ENCODE peak calls at places on chromosomes 3 and 15, in nine cellular contexts. J, G, F, B, X, I, Z, O and V are unnamed samples.

GRCh38 chr15:41337631-41338522 is 5.2 kb downstream of the NUSAP1 start:
- DNase-seq in F (no peak), X (no peak), J (no peak), G (no peak), I (no peak), O (no peak), B (no peak), Z (peak; percentile 21), V (no peak)

GRCh38 chr3:59777559-59778178 is 727.8 kb upstream of the CFAP20DC start:
- DNase-seq in J (no peak), G (no peak), X (no peak), F (no peak), Z (no peak), I (no peak), O (no peak), B (no peak), V (no peak)

GRCh38 chr3:74624301-74624700 is 9.8 kb upstream of the CNTN3 start:
- DNase-seq in F (no peak), J (peak; percentile 62), Z (peak; percentile 76), G (no peak), I (no peak), X (peak; percentile 78), O (no peak), B (no peak), V (no peak)

GRCh38 chr15:75200765-75201608 is 695 bp upstream of the C15orf39 start:
- DNase-seq in J (no peak), Z (no peak), O (no peak), F (no peak), B (peak; percentile 44), G (peak; percentile 83), I (peak; percentile 26), X (no peak), V (no peak)

GRCh38 chr3:71315431-71315830 is 268.1 kb downstream of the FOXP1 start:
- DNase-seq in Z (no peak), O (no peak), F (no peak), I (no peak), G (no peak), B (no peak), J (no peak), X (no peak), V (no peak)

GRCh38 chr15:42919308-42919707 is 1.3 kb downstream of the TTBK2 start:
- DNase-seq in G (no peak), I (no peak), F (no peak), B (no peak), O (no peak), J (peak; percentile 16), X (no peak), Z (peak; percentile 16), V (no peak)

GRCh38 chr15:70650567-70650966 is 112.8 kb downstream of the UACA start:
- DNase-seq in Z (no peak), J (no peak), I (no peak), B (no peak), X (no peak), O (no peak), F (no peak), G (no peak), V (no peak)

GRCh38 chr3:58411036-58411435 is 22.6 kb downstream of the PDHB start:
- DNase-seq in J (no peak), X (peak; percentile 41), O (no peak), F (no peak), Z (no peak), I (no peak), B (no peak), G (no peak), V (no peak)

GRCh38 chr15:64695571-64695992 is 79.8 kb downstream of the RBPMS2 start:
- DNase-seq in X (no peak), I (no peak), O (no peak), J (no peak), B (no peak), F (no peak), G (no peak), Z (no peak), V (no peak)

GRCh38 chr3:61915296-61915695 is 353.9 kb downstream of the PTPRG start:
- DNase-seq in X (no peak), G (no peak), J (no peak), Z (no peak), I (no peak), B (no peak), O (no peak), F (no peak), V (no peak)

GRCh38 chr3:25428003-25428861 is at the start of gene RARB:
- DNase-seq in G (peak; percentile 56), J (peak; percentile 97), F (peak; percentile 95), O (peak; percentile 42), I (peak; percentile 97), Z (peak; percentile 92), B (peak; percentile 61), X (peak; percentile 32), V (peak; percentile 39)

GRCh38 chr3:119597548-119598288 is at the start of gene PLA1A:
- DNase-seq in X (no peak), O (no peak), I (no peak), F (no peak), G (no peak), J (no peak), B (no peak), Z (no peak), V (no peak)

GRCh38 chr3:143535994-143536784 is 312.1 kb downstream of the SLC9A9 start:
- DNase-seq in G (no peak), F (no peak), J (peak; percentile 6), Z (peak; percentile 23), O (no peak), X (no peak), I (peak; percentile 9), B (no peak), V (no peak)

GRCh38 chr3:122146466-122146865 is 37.0 kb upstream of the CASR start:
- DNase-seq in X (peak; percentile 15), I (no peak), J (no peak), B (no peak), O (no peak), G (no peak), Z (no peak), F (no peak), V (no peak)

GRCh38 chr3:156710429-156710828 is 36.0 kb downstream of the TIPARP start:
- DNase-seq in Z (no peak), X (no peak), F (no peak), I (no peak), J (no peak), O (no peak), B (no peak), G (no peak), V (no peak)

GRCh38 chr3:156704370-156705036 is 30.1 kb downstream of the TIPARP start:
- DNase-seq in X (no peak), B (no peak), G (no peak), I (no peak), Z (no peak), J (no peak), O (no peak), F (no peak), V (no peak)

GRCh38 chr3:156702367-156702766 is 28.0 kb downstream of the TIPARP start:
- DNase-seq in J (no peak), G (no peak), B (no peak), X (no peak), Z (no peak), I (no peak), O (no peak), F (no peak), V (no peak)

GRCh38 chr3:156711113-156711512 is 36.7 kb downstream of the TIPARP start:
- DNase-seq in O (no peak), F (no peak), G (no peak), J (no peak), I (no peak), Z (no peak), B (no peak), X (no peak), V (no peak)

DNA sequence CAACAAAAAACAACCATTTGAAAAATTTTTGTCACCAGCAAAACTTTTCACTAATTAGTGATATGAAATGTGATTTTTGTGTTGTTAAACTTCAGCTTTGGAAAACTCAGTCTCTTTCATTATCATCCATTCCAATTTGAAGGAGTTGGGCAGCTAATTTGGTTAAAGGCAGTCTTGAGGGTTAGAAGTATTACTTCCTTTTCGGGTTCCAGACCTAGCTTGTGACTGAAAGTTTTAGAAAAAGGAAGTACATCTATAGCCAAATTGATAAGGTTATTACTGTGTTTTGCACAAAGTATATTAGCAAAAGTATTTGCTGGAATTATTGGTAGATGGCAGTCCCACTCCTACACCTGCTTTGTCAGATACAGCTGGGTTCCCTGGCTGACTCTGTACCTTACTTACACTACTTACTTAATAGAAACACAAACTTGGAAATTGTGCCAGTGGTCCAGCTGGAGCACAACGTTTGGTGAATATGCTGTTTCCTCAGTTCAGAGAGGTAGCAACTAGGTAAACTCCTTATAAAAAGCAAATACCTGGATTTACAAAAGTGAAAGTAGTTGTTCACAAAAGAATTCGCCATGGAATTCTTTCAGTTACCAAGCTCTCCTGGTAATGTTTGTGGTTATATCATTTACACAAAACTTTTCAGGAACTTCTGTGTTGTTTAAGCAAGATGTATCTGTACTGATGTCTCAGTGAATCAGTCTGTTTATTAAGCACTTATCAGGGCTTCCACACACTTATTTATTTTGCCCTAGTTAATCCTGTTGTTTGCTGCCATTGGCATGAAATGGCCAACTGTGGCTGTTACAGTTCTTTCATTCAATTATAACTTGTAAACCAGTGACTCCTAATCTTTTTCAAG is 31.6 kb downstream of the TIPARP start:
- DNase-seq in O (no peak), Z (no peak), J (no peak), G (no peak), B (no peak), X (no peak), F (no peak), I (no peak), V (no peak)
- TF ChIP-seq CTCF in O (no peak), Z (no peak), J (no peak), G (no peak), B (no peak), X (no peak), F (no peak), I (no peak), V (no peak)

GRCh38 chr3:11509175-11510000 is 134.3 kb downstream of the VGLL4 start:
- DNase-seq in B (no peak), O (peak; percentile 22), J (peak; percentile 95), F (peak; percentile 33), Z (peak; percentile 92), G (peak; percentile 67), X (peak; percentile 82), I (no peak), V (peak; percentile 47)
- TF ChIP-seq CTCF in B (no peak), O (no peak), J (peak; percentile 26), F (no peak), Z (peak; percentile 21), G (peak; percentile 14), X (peak; percentile 21), I (peak; percentile 23), V (no peak)

DNA sequence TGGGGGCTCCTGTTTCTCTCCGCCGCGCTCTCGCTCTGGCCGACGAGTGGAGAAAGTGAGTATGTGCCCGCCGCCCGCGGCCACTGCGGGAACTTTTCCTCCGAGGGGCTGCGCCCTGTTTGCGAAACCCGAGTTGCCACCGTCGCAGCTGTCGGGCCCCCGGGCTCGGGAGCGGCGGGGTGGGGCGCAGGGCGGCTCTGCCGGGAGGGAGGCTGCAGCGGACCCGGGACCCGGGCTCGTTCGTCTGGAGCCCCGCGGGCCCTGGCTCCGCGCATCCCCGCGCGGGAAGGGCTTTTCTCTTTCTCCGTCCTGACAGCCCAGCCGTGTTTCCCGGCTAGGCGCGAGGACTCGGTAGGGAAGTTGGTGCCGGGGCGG is 1.3 kb downstream of the IGF1R start:
- DNase-seq in G (peak; percentile 70), B (peak; percentile 41), Z (no peak), F (no peak), X (no peak), O (peak; percentile 38), I (no peak), J (no peak), V (peak; percentile 57)
- TF ChIP-seq CTCF in G (no peak), B (peak; percentile 29), Z (no peak), F (no peak), X (no peak), O (peak; percentile 38), I (peak; percentile 13), J (peak; percentile 8), V (no peak)

GRCh38 chr3:69385723-69386483 is at the start of gene FRMD4B:
- DNase-seq in F (peak; percentile 21), G (peak; percentile 93), O (peak; percentile 29), I (peak; percentile 29), X (no peak), J (peak; percentile 18), B (peak; percentile 34), Z (peak; percentile 18), V (peak; percentile 65)
- TF ChIP-seq CTCF in F (no peak), G (peak; percentile 48), O (peak; percentile 44), I (no peak), X (no peak), J (peak; percentile 26), B (peak; percentile 39), Z (no peak), V (no peak)